ENCODE peak calls at places on chromosomes 2 and 18, in four cellular contexts. F, X, P and C are unnamed samples.

GRCh38 chr2:3147641-3148530 is 229.7 kb downstream of the EIPR1 start:
- DNase-seq in P (no peak), F (no peak), X (peak), C (no peak)

GRCh38 chr2:12196495-12196894 is 450.1 kb downstream of the LPIN1 start:
- DNase-seq in P (no peak), X (no peak), F (no peak), C (no peak)

GRCh38 chr18:79402977-79403722 is 7.4 kb downstream of the NFATC1 start:
- DNase-seq in P (peak), X (peak), F (no peak), C (no peak)

GRCh38 chr18:65458871-65459270 is 291.9 kb upstream of the CDH7 start:
- DNase-seq in X (no peak), P (no peak), F (no peak), C (no peak)

GRCh38 chr2:143205106-143205764 is 76.0 kb downstream of the ARHGAP15 start:
- DNase-seq in X (no peak), P (no peak), F (no peak), C (no peak)

GRCh38 chr2:18063826-18064485 is 185.5 kb downstream of the KCNS3 start:
- DNase-seq in F (no peak), P (no peak), X (no peak), C (no peak)

GRCh38 chr2:20242727-20243377 is 17.9 kb upstream of the SDC1 start:
- DNase-seq in F (peak), P (no peak), X (no peak), C (no peak)

GRCh38 chr2:57296795-57297517 is 749.6 kb upstream of the VRK2 start:
- DNase-seq in P (no peak), F (no peak), X (no peak), C (no peak)

GRCh38 chr18:36602620-36603019 is 226.2 kb downstream of the TPGS2 start:
- DNase-seq in X (no peak), F (no peak), P (no peak), C (no peak)